ENCODE peak calls at places on chromosomes 5 and 9, in five cellular contexts. E is aorta, G is upper lobe of right lung, I is heart left ventricle, F is left lung. N is an unnamed sample. For H3K36me3, the result is how much of the 10 kb centered on the place peaks cover.

GRCh38 chr5:54242287-54242686 is 68.1 kb downstream of the ARL15 start:
- ATAC-seq in I (peak), G (no peak), F (no peak), E (no peak), N (no peak)

GRCh38 chr5:167985373-167985772 is 306.1 kb upstream of the WWC1 start:
- ATAC-seq in F (no peak), E (no peak), G (no peak), I (peak), N (no peak)

GRCh38 chr9:103913899-103914298 is 180.2 kb upstream of the SMC2 start:
- ATAC-seq in F (no peak), E (no peak), G (no peak), I (no peak), N (no peak)

GRCh38 chr9:131731237-131731995 is 8.5 kb downstream of the RAPGEF1 start:
- ATAC-seq in F (no peak), E (no peak), I (no peak), G (no peak), N (no peak)

GRCh38 chr5:135116146-135116545 is 82.1 kb upstream of the PITX1 start:
- ATAC-seq in E (no peak), F (peak), I (peak), G (peak), N (peak)

GRCh38 chr9:79674052-79674777 is 102.5 kb downstream of the TLE4 start:
- ATAC-seq in E (no peak), I (no peak), G (no peak), F (no peak), N (no peak)

GRCh38 chr9:113233146-113233545 is 11.8 kb downstream of the SLC31A1 start:
- ATAC-seq in E (no peak), F (peak), I (peak), G (peak), N (no peak)

GRCh38 chr5:89282832-89283510 is 400.0 kb upstream of the MEF2C start:
- ATAC-seq in E (no peak), G (no peak), I (no peak), F (no peak), N (no peak)

GRCh38 chr5:81147970-81148571 is 85.1 kb upstream of the CKMT2 start:
- ATAC-seq in F (no peak), E (no peak), I (no peak), G (no peak), N (no peak)

GRCh38 chr5:111781200-111781599 is 24.2 kb upstream of the NREP start:
- ATAC-seq in F (peak), G (peak), E (no peak), I (no peak), N (peak)

GRCh38 chr5:53211799-53212198 is 102.2 kb upstream of the MOCS2 start:
- ATAC-seq in I (no peak), F (no peak), G (no peak), E (no peak), N (no peak)

GRCh38 chr5:144135113-144135762 is 35.2 kb downstream of the YIPF5 start:
- ATAC-seq in F (no peak), E (no peak), I (peak), G (peak), N (no peak)

GRCh38 chr5:169913479-169913878 is 66.8 kb downstream of the INSYN2B start:
- ATAC-seq in G (no peak), F (no peak), I (no peak), E (no peak), N (no peak)

GRCh38 chr5:176784218-176785165 is 25.9 kb upstream of the UNC5A start:
- ATAC-seq in G (no peak), E (no peak), F (no peak), I (no peak), N (no peak)

GRCh38 chr5:175246242-175246891 is 197.6 kb downstream of the DRD1 start:
- ATAC-seq in G (peak), F (peak), E (peak), I (no peak), N (no peak)

GRCh38 chr5:93433422-93433821 is 147.6 kb downstream of the NR2F1-AS1 start:
- ATAC-seq in F (no peak), E (no peak), I (no peak), G (no peak), N (no peak)

GRCh38 chr9:68547417-68547816 is 6.7 kb upstream of the TMEM252 start:
- ATAC-seq in E (peak), F (peak), G (peak), I (peak), N (no peak)

GRCh38 chr9:101586651-101587050 is 8.1 kb downstream of the PPP3R2 start:
- ATAC-seq in I (no peak), G (peak), F (no peak), E (no peak), N (no peak)

GRCh38 chr5:125497651-125498050 is 751.2 kb upstream of the ZNF608 start:
- ATAC-seq in F (no peak), G (no peak), E (no peak), I (no peak), N (no peak)

GRCh38 chr5:147208134-147208533 is 26.7 kb upstream of the STK32A start:
- ATAC-seq in G (no peak), E (no peak), I (no peak), F (no peak), N (no peak)

GRCh38 chr9:96222132-96222531 is 79.8 kb downstream of the HSD17B3 start:
- ATAC-seq in E (no peak), I (no peak), G (no peak), F (no peak), N (no peak)

GRCh38 chr5:135091286-135091685 is 57.3 kb upstream of the PITX1 start:
- ATAC-seq in G (no peak), F (no peak), I (no peak), E (no peak), N (no peak)

GRCh38 chr9:20553750-20554149 is 68.5 kb downstream of the MLLT3 start:
- ATAC-seq in I (no peak), G (no peak), E (no peak), F (no peak), N (no peak)

GRCh38 chr5:98786178-98786853 is 12.9 kb downstream of the RGMB start:
- ATAC-seq in E (no peak), G (no peak), I (no peak), F (peak), N (no peak)

GRCh38 chr5:98785244-98785643 is 11.8 kb downstream of the RGMB start:
- ATAC-seq in F (no peak), G (no peak), E (no peak), I (no peak), N (no peak)

GRCh38 chr5:98783051-98783649 is 9.7 kb downstream of the RGMB start:
- ATAC-seq in I (no peak), G (no peak), E (no peak), F (no peak), N (no peak)

GRCh38 chr5:98781964-98782363 is 8.5 kb downstream of the RGMB start:
- ATAC-seq in G (no peak), E (no peak), I (no peak), F (no peak), N (no peak)

DNA sequence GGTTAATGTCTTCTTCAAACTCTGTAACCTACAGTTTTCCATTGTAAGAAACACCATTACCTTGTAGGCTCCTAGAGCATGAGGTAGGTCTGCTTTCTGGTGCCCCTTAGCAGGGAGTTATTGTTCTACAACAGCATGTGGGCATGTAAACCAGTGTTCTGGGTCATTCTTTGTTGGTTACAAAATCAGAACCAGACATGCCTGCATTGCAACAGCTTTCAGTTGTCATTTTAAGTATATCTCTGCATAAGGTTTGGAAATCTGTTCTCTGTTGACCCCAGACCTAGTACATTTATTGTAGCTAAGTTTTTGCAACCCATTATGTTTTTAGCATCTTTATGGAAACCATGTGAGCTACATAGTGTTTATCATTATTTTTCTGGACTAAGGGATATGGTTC is 10.9 kb downstream of the RGMB start:
- ATAC-seq in G (no peak), E (no peak), I (no peak), F (no peak), N (no peak)
- H3K36me3 ChIP-seq in G (under half), E (under half), I (under half), F (under half), N (half or more)

GRCh38 chr9:5945112-5945511 is 54.4 kb downstream of the MLANA start:
- ATAC-seq in F (no peak), I (no peak), E (no peak), G (no peak), N (no peak)

GRCh38 chr9:5939530-5939929 is 48.8 kb downstream of the MLANA start:
- ATAC-seq in E (no peak), F (no peak), G (no peak), I (no peak), N (no peak)

GRCh38 chr9:5938449-5938848 is 47.8 kb downstream of the MLANA start:
- ATAC-seq in I (no peak), G (no peak), E (no peak), F (no peak), N (no peak)

GRCh38 chr9:5941214-5941613 is 50.5 kb downstream of the MLANA start:
- ATAC-seq in G (no peak), F (no peak), I (no peak), E (no peak), N (no peak)
- H3K36me3 ChIP-seq in G (under half), F (under half), I (under half), E (under half), N (under half)

GRCh38 chr9:133686642-133687575 is 50.7 kb downstream of the DBH start:
- ATAC-seq in G (peak), I (peak), F (peak), E (no peak), N (no peak)
- H3K36me3 ChIP-seq in G (under half), I (under half), F (under half), E (under half), N (under half)

DNA sequence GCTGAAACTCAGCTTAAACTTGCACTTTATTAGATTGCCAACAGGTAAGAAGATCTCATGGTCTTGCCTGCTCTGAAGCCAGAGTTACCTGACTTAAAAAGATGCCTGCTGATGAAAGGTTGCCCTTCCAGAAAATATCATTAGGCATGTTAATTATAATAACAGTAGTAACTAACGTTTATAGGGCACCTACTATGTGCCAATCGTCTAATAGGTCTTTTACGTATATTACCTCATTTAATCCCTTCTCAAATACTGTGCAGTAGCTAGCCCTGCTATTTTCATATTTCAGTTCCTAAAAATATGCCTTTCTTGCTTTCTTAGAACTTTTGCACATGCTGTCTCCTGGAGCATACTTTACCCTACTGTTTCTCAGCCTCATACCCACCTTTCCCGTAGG is 40.1 kb downstream of the TGFBR1 start:
- ATAC-seq in F (no peak), I (no peak), E (no peak), G (no peak), N (no peak)
- H3K36me3 ChIP-seq in F (under half), I (under half), E (under half), G (half or more), N (under half)

GRCh38 chr9:121776009-121776738 is 124.7 kb downstream of the DAB2IP start:
- ATAC-seq in I (no peak), G (no peak), F (no peak), E (no peak), N (no peak)
- H3K36me3 ChIP-seq in I (under half), G (half or more), F (under half), E (under half), N (under half)

GRCh38 chr5:179720222-179720621 is 12.4 kb upstream of the MAML1 start:
- ATAC-seq in E (no peak), F (no peak), G (no peak), I (no peak), N (no peak)

GRCh38 chr5:179716286-179716685 is 16.3 kb upstream of the MAML1 start:
- ATAC-seq in F (no peak), I (no peak), G (no peak), E (no peak), N (no peak)
- H3K36me3 ChIP-seq in F (under half), I (under half), G (half or more), E (under half), N (under half)

GRCh38 chr5:160468576-160468975 is 46.9 kb downstream of the PTTG1 start:
- ATAC-seq in G (no peak), E (no peak), I (no peak), F (no peak), N (no peak)
- H3K36me3 ChIP-seq in G (under half), E (under half), I (under half), F (under half), N (under half)

DNA sequence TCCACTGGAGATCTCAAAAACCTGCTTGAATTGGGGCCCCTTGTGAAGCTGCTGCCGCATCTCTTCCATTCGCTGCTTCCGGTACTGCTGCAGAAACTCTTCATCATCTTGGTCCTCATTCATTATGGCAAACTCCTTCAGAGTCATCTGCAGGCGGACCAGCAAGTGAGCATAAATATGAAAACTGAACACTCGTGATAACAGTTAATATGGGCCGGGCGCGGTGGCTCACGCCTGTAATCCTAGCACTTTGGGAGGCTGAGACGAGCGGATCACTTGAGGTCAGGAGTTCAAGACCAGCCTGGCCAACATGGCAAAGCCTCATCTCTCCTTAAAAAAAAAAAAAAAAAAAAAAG is 7.9 kb downstream of the PDCL start:
- ATAC-seq in I (no peak), G (no peak), F (no peak), E (no peak), N (no peak)
- H3K36me3 ChIP-seq in I (under half), G (half or more), F (under half), E (under half), N (under half)